ENCODE peak calls at places on chromosome 17, in four cellular contexts. F is H1, I is K562, H is GM12878. Z is an unnamed sample.

GRCh38 chr17:20127660-20128413 is 118.7 kb downstream of the SPECC1 start:
- DNase-seq in F (no peak), I (no peak), H (no peak), Z (peak)

GRCh38 chr17:12965988-12966387 is 51.8 kb downstream of the ELAC2 start:
- DNase-seq in F (no peak), I (no peak), H (no peak), Z (no peak)

GRCh38 chr17:10292057-10292931 is 80.5 kb downstream of the MYH13 start:
- DNase-seq in F (no peak), I (no peak), H (peak), Z (no peak)

GRCh38 chr17:28715217-28715616 is 2.5 kb downstream of the RAB34 start:
- DNase-seq in F (no peak), I (no peak), H (no peak), Z (no peak)

GRCh38 chr17:59373879-59374495 is 42.5 kb downstream of the YPEL2 start:
- DNase-seq in F (no peak), I (no peak), H (no peak), Z (no peak)

GRCh38 chr17:81314410-81315169 is 19.5 kb upstream of the SLC38A10 start:
- DNase-seq in F (no peak), I (no peak), H (no peak), Z (no peak)

GRCh38 chr17:48293319-48294192 is 136.5 kb downstream of the SKAP1 start:
- DNase-seq in F (no peak), I (no peak), H (no peak), Z (no peak)

GRCh38 chr17:82655038-82655479 is 6.8 kb upstream of the WDR45B start:
- DNase-seq in F (no peak), I (no peak), H (no peak), Z (no peak)

GRCh38 chr17:10200645-10201044 is 2.2 kb upstream of the GAS7 start:
- DNase-seq in F (no peak), I (no peak), H (no peak), Z (no peak)

GRCh38 chr17:4897785-4898184 is 1.6 kb upstream of the C17orf107 start:
- DNase-seq in F (no peak), I (no peak), H (no peak), Z (no peak)

GRCh38 chr17:28370035-28370743 is at the start of gene VTN:
- DNase-seq in F (no peak), I (peak), H (no peak), Z (peak)

GRCh38 chr17:57956311-57957119 is 1.3 kb upstream of the CUEDC1 start:
- DNase-seq in F (peak), I (no peak), H (peak), Z (no peak)

GRCh38 chr17:44543213-44543904 is 13.9 kb upstream of the FZD2 start:
- DNase-seq in F (peak), I (no peak), H (no peak), Z (peak)

GRCh38 chr17:37447641-37448040 is 41.0 kb downstream of the TADA2A start:
- DNase-seq in F (no peak), I (no peak), H (no peak), Z (no peak)

GRCh38 chr17:50682938-50683337 is 24.8 kb downstream of the ANKRD40 start:
- DNase-seq in F (no peak), I (no peak), H (no peak), Z (no peak)

GRCh38 chr17:42114118-42114517 is 1.6 kb upstream of the DHX58 start:
- DNase-seq in F (no peak), I (no peak), H (no peak), Z (no peak)

GRCh38 chr17:42111901-42112551 is 488 bp downstream of the DHX58 start:
- DNase-seq in F (no peak), I (no peak), H (no peak), Z (no peak)

GRCh38 chr17:42111265-42111636 is 1.3 kb downstream of the DHX58 start:
- DNase-seq in F (no peak), I (no peak), H (no peak), Z (no peak)

GRCh38 chr17:42113293-42114069 is 967 bp upstream of the DHX58 start:
- DNase-seq in F (no peak), I (no peak), H (no peak), Z (no peak)

DNA sequence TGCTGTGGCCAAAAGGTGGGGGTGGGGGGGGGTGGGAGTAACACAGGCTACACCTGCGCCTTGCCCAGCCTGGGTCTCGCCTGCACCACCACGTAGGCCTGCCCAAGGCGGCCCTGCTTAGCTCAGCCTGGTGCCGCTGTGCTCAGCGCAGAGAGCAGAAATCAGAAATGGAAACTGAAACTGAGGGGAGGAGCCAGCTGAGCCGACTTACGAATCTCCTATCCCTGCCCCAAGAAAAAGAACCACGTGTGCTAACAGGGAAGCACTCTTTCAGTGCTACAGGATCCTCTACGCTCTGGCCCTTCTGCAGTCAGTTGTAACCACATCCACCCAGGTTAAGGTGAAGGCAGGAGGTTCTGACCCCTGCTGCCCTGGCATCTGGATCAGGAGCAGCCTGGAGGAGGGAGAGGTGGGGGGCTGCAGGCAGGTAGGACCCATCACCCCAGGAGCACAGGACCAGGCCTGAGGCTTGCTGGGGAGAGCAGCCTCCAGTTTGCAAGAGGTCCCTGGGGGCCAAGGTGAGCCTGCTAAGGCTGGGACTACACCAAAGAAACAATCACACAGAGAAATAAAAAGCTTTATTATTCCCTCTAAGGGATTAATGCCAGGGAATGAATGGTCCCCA is at the start of gene DHX58:
- DNase-seq in F (no peak), I (peak), H (peak), Z (peak)
- TF ChIP-seq JUND in F (no peak), I (no peak), H (no peak), Z (no peak)

GRCh38 chr17:1264196-1264595 is 6.0 kb upstream of the BHLHA9 start:
- DNase-seq in F (no peak), I (peak), H (no peak), Z (no peak)
- TF ChIP-seq HDAC6 in F (no peak), I (no peak), H (no peak), Z (no peak)

DNA sequence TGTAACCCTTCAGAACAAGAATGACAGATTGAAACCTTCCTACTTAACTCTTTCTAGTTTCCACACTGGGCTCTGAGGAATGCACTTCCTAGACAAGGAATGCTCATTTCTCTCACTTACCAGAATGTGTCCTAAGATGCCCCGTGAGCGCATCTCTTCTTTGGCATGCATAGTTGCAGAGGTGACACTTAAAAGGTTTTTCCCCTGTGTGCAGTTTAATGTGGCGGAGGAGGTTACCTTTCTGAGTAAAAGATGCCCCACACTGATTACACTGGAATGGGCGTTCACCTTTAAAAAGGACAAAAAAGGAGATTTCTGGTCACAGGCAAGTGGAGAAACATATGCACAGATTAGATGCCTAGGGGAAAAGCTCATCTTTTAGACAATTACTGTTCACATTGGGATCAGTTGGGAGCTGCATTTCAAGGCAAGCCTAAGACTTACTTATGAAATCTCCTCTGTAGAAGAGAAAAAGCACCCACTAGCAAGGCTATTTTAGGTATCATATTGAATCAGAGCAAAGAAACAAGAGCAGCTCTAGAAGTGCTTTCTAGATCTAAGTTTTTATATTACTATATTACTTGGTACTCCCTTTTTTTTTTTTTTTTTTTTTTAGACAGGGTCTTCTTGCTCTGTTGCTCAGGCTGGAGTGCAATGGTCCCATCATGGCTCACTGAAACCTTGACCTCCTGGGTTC is 53.7 kb downstream of the GRB7 start:
- DNase-seq in F (no peak), I (no peak), H (no peak), Z (no peak)
- TF ChIP-seq JUND in F (no peak), I (no peak), H (no peak), Z (no peak)

GRCh38 chr17:77772899-77773358 is 185.6 kb upstream of the TNRC6C start:
- DNase-seq in F (peak), I (no peak), H (no peak), Z (no peak)
- TF ChIP-seq HDAC6 in F (no peak), I (no peak), H (no peak), Z (no peak)